ENCODE peak calls at places on chromosomes 5 and 9, in five cellular contexts. I is brain microvascular endothelial cell, X is heart left ventricle, A is heart right ventricle, T is fibroblast of lung. B is an unnamed sample.

GRCh38 chr9:34059231-34059720 is 10.6 kb upstream of the UBAP2 start:
- DNase-seq in A (no peak), X (no peak), I (no peak), T (no peak), B (no peak)

GRCh38 chr9:130894546-130894945 is 2.1 kb downstream of the QRFP start:
- DNase-seq in I (no peak), X (no peak), T (no peak), A (no peak), B (no peak)

GRCh38 chr5:6819521-6819920 is 106.3 kb downstream of the TENT4A start:
- DNase-seq in T (no peak), I (no peak), X (no peak), A (no peak), B (no peak)

GRCh38 chr9:84874583-84874982 is 205.1 kb downstream of the NTRK2 start:
- DNase-seq in T (no peak), A (no peak), I (peak), X (no peak), B (no peak)

GRCh38 chr5:1897386-1897785 is 14.7 kb upstream of the IRX4 start:
- DNase-seq in T (no peak), A (no peak), X (no peak), I (no peak), B (no peak)

GRCh38 chr5:140346348-140347221 is at the start of gene HBEGF:
- DNase-seq in A (peak), T (peak), X (peak), I (peak), B (peak)

GRCh38 chr9:115000217-115000639 is 69.8 kb upstream of the TNFSF8 start:
- DNase-seq in I (no peak), X (no peak), A (no peak), T (no peak), B (no peak)

GRCh38 chr5:54226215-54226614 is 84.2 kb downstream of the ARL15 start:
- DNase-seq in X (no peak), T (no peak), A (no peak), I (no peak), B (no peak)

GRCh38 chr9:105280730-105281129 is 36.3 kb downstream of the SLC44A1 start:
- DNase-seq in I (peak), T (no peak), A (no peak), X (no peak), B (no peak)

GRCh38 chr9:134917431-134918373 is at the start of gene FCN1:
- DNase-seq in T (no peak), X (no peak), I (no peak), A (no peak), B (peak)

GRCh38 chr9:87086111-87086510 is 138.8 kb upstream of the GAS1 start:
- DNase-seq in I (no peak), X (peak), T (no peak), A (no peak), B (no peak)

GRCh38 chr9:127805620-127806019 is 2.9 kb downstream of the FPGS start:
- DNase-seq in T (peak), X (no peak), I (no peak), A (no peak), B (no peak)

GRCh38 chr9:2228132-2228531 is 213.0 kb downstream of the SMARCA2 start:
- DNase-seq in T (peak), X (peak), I (no peak), A (peak), B (peak)

GRCh38 chr5:147887925-147888324 is 9.4 kb downstream of the SCGB3A2 start:
- DNase-seq in A (no peak), T (no peak), X (no peak), I (no peak), B (no peak)

GRCh38 chr5:147892696-147893296 is 13.5 kb downstream of the C5orf46 start:
- DNase-seq in A (no peak), T (no peak), X (no peak), I (no peak), B (no peak)

GRCh38 chr5:147882586-147883313 is 4.2 kb downstream of the SCGB3A2 start:
- DNase-seq in I (peak), X (no peak), A (no peak), T (no peak), B (no peak)

GRCh38 chr5:147887026-147887627 is 8.6 kb downstream of the SCGB3A2 start:
- DNase-seq in I (peak), X (no peak), T (peak), A (no peak), B (no peak)
- TF ChIP-seq CTCF in I (peak), X (peak), T (peak), A (peak), B (peak)

GRCh38 chr9:91783876-91784672 is 166.0 kb downstream of the ROR2 start:
- DNase-seq in I (no peak), X (no peak), A (no peak), T (no peak), B (no peak)

GRCh38 chr9:91781906-91782305 is 168.1 kb downstream of the ROR2 start:
- DNase-seq in A (no peak), I (no peak), X (no peak), T (no peak), B (no peak)

GRCh38 chr9:91782711-91783214 is 167.3 kb downstream of the ROR2 start:
- DNase-seq in I (no peak), T (no peak), X (no peak), A (no peak), B (no peak)

GRCh38 chr9:91784673-91785402 is 165.2 kb downstream of the ROR2 start:
- DNase-seq in A (no peak), T (no peak), I (no peak), X (no peak), B (no peak)

GRCh38 chr9:91783411-91783810 is 166.6 kb downstream of the ROR2 start:
- DNase-seq in X (no peak), T (no peak), I (no peak), A (no peak), B (no peak)
- H3K27ac ChIP-seq in X (no peak), T (no peak), I (no peak), A (no peak), B (no peak)

GRCh38 chr9:30065888-30066287 is 2318.6 kb upstream of the ACO1 start:
- DNase-seq in I (no peak), T (no peak), X (no peak), A (no peak), B (no peak)
- TF ChIP-seq CTCF in I (no peak), T (no peak), X (no peak), A (no peak), B (no peak)

GRCh38 chr9:136379891-136380290 is 6.4 kb upstream of the CARD9 start:
- DNase-seq in I (no peak), X (no peak), A (no peak), T (no peak), B (no peak)

GRCh38 chr9:136379401-136379800 is 5.9 kb upstream of the CARD9 start:
- DNase-seq in T (no peak), A (no peak), X (no peak), I (no peak), B (no peak)

GRCh38 chr9:136379003-136379287 is 5.5 kb upstream of the CARD9 start:
- DNase-seq in T (no peak), X (no peak), A (no peak), I (no peak), B (no peak)

GRCh38 chr9:136377351-136378170 is 4.1 kb upstream of the CARD9 start:
- DNase-seq in T (no peak), X (no peak), I (no peak), A (no peak), B (no peak)

DNA sequence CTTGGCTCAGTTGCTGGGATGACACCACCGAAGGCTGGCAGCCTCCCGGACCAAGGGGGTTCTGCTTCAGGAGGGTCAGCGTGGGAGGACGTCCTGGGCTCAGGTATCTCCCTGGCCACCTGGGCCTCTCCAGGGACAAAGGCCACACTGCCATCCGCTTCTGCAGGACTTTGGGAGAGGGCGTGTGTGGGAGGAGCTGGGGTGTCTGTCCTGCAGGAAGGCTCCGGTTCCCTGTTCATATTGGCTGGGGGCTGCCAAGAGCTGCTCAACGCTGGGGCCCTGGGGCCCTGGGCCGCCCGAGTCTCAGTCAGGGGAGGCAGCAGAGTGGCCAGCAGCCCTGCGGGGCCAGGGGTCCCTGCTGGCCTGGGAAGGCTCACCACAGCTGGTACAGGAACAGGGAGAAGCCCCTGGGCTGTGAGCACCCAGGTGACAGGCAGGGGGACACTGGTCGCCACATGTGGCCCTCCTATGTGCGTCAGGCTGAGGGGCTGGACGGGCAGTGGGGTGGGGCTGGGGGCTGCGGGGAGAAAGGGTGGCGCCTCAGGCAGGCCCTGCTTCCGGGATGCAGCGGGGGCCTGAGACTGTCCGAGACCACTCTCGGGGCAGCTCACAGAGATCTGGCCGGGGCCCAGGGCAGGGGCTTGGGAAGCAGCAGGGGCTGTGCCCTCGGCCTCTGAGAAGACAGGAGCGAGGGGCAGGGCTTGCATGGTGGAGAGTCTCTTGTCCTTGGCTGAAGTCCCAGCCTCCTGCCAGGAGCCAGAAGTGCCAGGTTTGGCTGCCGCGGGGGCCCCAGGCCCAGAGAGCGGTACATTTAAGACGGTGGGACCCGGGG is 4.9 kb upstream of the CARD9 start:
- DNase-seq in X (no peak), T (no peak), A (no peak), I (no peak), B (no peak)
- H3K27ac ChIP-seq in X (no peak), T (no peak), A (no peak), I (no peak), B (no peak)